ENCODE peak calls at places on chromosomes 6 and 20, in four cellular contexts. S is epithelial cell of esophagus; L is GM10248; M is CD4-positive, CD25-positive, alpha-beta regulatory T cell. B is an unnamed sample.

GRCh38 chr20:3340443-3340842 is 67.0 kb downstream of the DNAAF9 start:
- DNase-seq in S (no peak), L (no peak), M (no peak), B (no peak)

GRCh38 chr20:36975085-36975829 is 23.7 kb upstream of the SAMHD1 start:
- DNase-seq in S (no peak), L (no peak), M (peak), B (no peak)

GRCh38 chr6:50271266-50271665 is 221.5 kb upstream of the DEFB112 start:
- DNase-seq in S (peak), L (no peak), M (no peak), B (no peak)

GRCh38 chr6:71879016-71879415 is 7.3 kb upstream of the RIMS1 start:
- DNase-seq in S (no peak), L (no peak), M (no peak), B (no peak)

GRCh38 chr6:117547688-117548621 is 54.4 kb downstream of the GOPC start:
- DNase-seq in S (no peak), L (peak), M (peak), B (no peak)

GRCh38 chr20:41167481-41168253 is 30.3 kb downstream of the PLCG1 start:
- DNase-seq in S (no peak), L (no peak), M (no peak), B (no peak)

GRCh38 chr20:59078231-59078630 is 35.6 kb upstream of the PRELID3B start:
- DNase-seq in S (peak), L (no peak), M (no peak), B (no peak)

GRCh38 chr20:49888341-49889244 is 26.7 kb downstream of the SPATA2 start:
- DNase-seq in S (peak), L (peak), M (peak), B (no peak)

GRCh38 chr20:24970030-24970553 is 21.0 kb downstream of the CST7 start:
- DNase-seq in S (no peak), L (no peak), M (no peak), B (no peak)

GRCh38 chr6:43870660-43871061 is 100.7 kb downstream of the VEGFA start:
- DNase-seq in S (no peak), L (no peak), M (no peak), B (no peak)

GRCh38 chr6:137494967-137495595 is 887 bp upstream of the OLIG3 start:
- DNase-seq in S (no peak), L (no peak), M (no peak), B (no peak)

GRCh38 chr6:43757966-43758616 is 11.9 kb upstream of the VEGFA start:
- DNase-seq in S (no peak), L (no peak), M (no peak), B (no peak)

GRCh38 chr6:33375143-33375649 is 16.4 kb upstream of the KIFC1 start:
- DNase-seq in S (peak), L (no peak), M (no peak), B (no peak)

GRCh38 chr6:106005954-106006353 is 80.2 kb upstream of the PRDM1 start:
- DNase-seq in S (no peak), L (no peak), M (no peak), B (no peak)

GRCh38 chr6:72080260-72080941 is 194.1 kb downstream of the RIMS1 start:
- DNase-seq in S (no peak), L (no peak), M (no peak), B (no peak)

GRCh38 chr20:61848851-61849250 is 216.8 kb downstream of the TAF4 start:
- DNase-seq in S (no peak), L (no peak), M (no peak), B (no peak)

GRCh38 chr6:90008908-90009501 is 114.7 kb downstream of the GJA10 start:
- DNase-seq in S (peak), L (no peak), M (no peak), B (no peak)

GRCh38 chr6:28947831-28948270 is 24.1 kb upstream of the TRIM27 start:
- DNase-seq in S (peak), L (no peak), M (no peak), B (no peak)

GRCh38 chr6:31558631-31559500 is 11.5 kb downstream of the NFKBIL1 start:
- DNase-seq in S (no peak), L (peak), M (peak), B (no peak)

GRCh38 chr20:44969320-44969879 is 3.1 kb downstream of the STK4 start:
- DNase-seq in S (peak), L (no peak), M (no peak), B (no peak)

GRCh38 chr20:32911355-32911754 is 52.6 kb downstream of the EFCAB8 start:
- DNase-seq in S (no peak), L (no peak), M (no peak), B (no peak)

GRCh38 chr6:138724015-138724414 is 49.6 kb upstream of the CCDC28A start:
- DNase-seq in S (no peak), L (no peak), M (no peak), B (no peak)

GRCh38 chr20:49245921-49246740 is 26.9 kb downstream of the DDX27 start:
- DNase-seq in S (peak), L (peak), M (no peak), B (peak)

B was measured in NCI-H774.